ENCODE peak calls at places on chromosomes 4 and X, in five cellular contexts. G is uterus; T is NT2/D1; U is naive thymus-derived CD4-positive, alpha-beta T cell; C is CD4-positive, alpha-beta T cell. V is an unnamed sample. For H3K9me3, the result is how much of the 10 kb centered on the place peaks cover.

GRCh38 chrX:44011505-44011904 is 38.3 kb upstream of the NDP start:
- DNase-seq in G (no peak), T (no peak), U (no peak), C (no peak), V (no peak)

GRCh38 chr4:169079942-169080827 is 70.1 kb upstream of the CBR4 start:
- DNase-seq in G (peak), T (no peak), U (peak), C (no peak), V (no peak)

GRCh38 chr4:54228064-54228527 is 997 bp upstream of the PDGFRA start:
- DNase-seq in G (peak), T (peak), U (peak), C (no peak), V (no peak)

GRCh38 chrX:10450229-10450958 is 170.0 kb downstream of the MID1 start:
- DNase-seq in G (no peak), T (no peak), U (no peak), C (no peak), V (no peak)

GRCh38 chr4:40630335-40631021 is 814 bp upstream of the RBM47 start:
- DNase-seq in G (peak), T (no peak), U (no peak), C (no peak), V (no peak)

GRCh38 chrX:13938053-13938765 is 91.5 kb downstream of the GEMIN8 start:
- DNase-seq in G (no peak), T (no peak), U (no peak), C (no peak), V (no peak)

GRCh38 chr4:140637836-140638235 is 69.1 kb upstream of the UCP1 start:
- DNase-seq in G (no peak), T (no peak), U (no peak), C (no peak), V (no peak)

GRCh38 chrX:148691456-148691855 is 191.0 kb downstream of the AFF2 start:
- DNase-seq in G (no peak), T (no peak), U (no peak), C (no peak), V (no peak)

GRCh38 chr4:96326846-96327245 is 487.0 kb downstream of the PDHA2 start:
- DNase-seq in G (no peak), T (no peak), U (no peak), C (no peak), V (no peak)
- H3K9me3 ChIP-seq in G (under half), T (under half), U (under half), C (under half), V (under half)

GRCh38 chr4:133997440-133997839 is 204.1 kb downstream of the PABPC4L start:
- DNase-seq in G (no peak), T (no peak), U (no peak), C (no peak), V (no peak)
- H3K9me3 ChIP-seq in G (under half), T (under half), U (under half), C (under half), V (under half)

GRCh38 chr4:110632506-110633357 is 9.9 kb upstream of the PITX2 start:
- DNase-seq in G (no peak), T (no peak), U (no peak), C (no peak), V (no peak)

GRCh38 chr4:110633358-110634319 is 10.8 kb upstream of the PITX2 start:
- DNase-seq in G (no peak), T (no peak), U (no peak), C (no peak), V (no peak)

GRCh38 chr4:110629780-110630500 is 7.1 kb upstream of the PITX2 start:
- DNase-seq in G (no peak), T (no peak), U (no peak), C (no peak), V (no peak)

GRCh38 chr4:110630621-110631402 is 7.9 kb upstream of the PITX2 start:
- DNase-seq in G (no peak), T (no peak), U (no peak), C (no peak), V (no peak)

GRCh38 chr4:110631582-110632505 is 9.0 kb upstream of the PITX2 start:
- DNase-seq in G (peak), T (no peak), U (no peak), C (no peak), V (no peak)
- H3K9me3 ChIP-seq in G (under half), T (under half), U (under half), C (under half), V (under half)

DNA sequence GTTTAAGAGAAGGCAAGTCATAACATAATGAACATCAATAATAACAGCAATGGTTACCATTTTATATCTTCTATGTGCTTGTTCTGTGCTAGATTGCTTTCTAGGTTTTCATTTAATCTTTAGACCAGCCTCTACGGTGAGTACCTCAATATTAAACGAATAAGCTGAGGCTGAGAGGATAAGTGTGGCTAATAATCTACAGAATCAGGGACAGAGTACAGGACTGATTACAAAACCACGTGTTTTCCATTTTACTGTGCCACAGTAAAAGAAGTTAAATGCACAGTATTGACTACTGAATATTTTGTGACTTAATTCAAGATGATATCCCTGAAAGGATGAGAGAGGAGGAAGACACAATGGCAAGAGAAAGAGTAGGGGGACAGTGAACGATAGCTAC is 56.3 kb downstream of the HUWE1 start:
- DNase-seq in G (no peak), T (no peak), U (no peak), C (no peak), V (no peak)
- H3K9me3 ChIP-seq in G (under half), T (under half), U (under half), C (under half), V (under half)

GRCh38 chrX:151697537-151697936 is 2.3 kb downstream of the PRRG3 start:
- DNase-seq in G (peak), T (no peak), U (no peak), C (no peak), V (no peak)
- H3K9me3 ChIP-seq in G (under half), T (under half), U (under half), C (under half), V (under half)

GRCh38 chrX:22533898-22534297 is 261.2 kb downstream of the CBLL2 start:
- DNase-seq in G (no peak), T (peak), U (no peak), C (no peak), V (no peak)

GRCh38 chrX:22538581-22538980 is 265.9 kb downstream of the CBLL2 start:
- DNase-seq in G (no peak), T (no peak), U (no peak), C (no peak), V (no peak)

GRCh38 chrX:22534643-22535042 is 261.9 kb downstream of the CBLL2 start:
- DNase-seq in G (peak), T (no peak), U (no peak), C (no peak), V (no peak)
- H3K9me3 ChIP-seq in G (under half), T (under half), U (under half), C (under half), V (under half)

GRCh38 chr4:67019670-67020069 is 525.6 kb downstream of the CENPC start:
- DNase-seq in G (no peak), T (no peak), U (no peak), C (no peak), V (no peak)

GRCh38 chr4:67014592-67014991 is 530.7 kb downstream of the CENPC start:
- DNase-seq in G (no peak), T (peak), U (no peak), C (no peak), V (no peak)

DNA sequence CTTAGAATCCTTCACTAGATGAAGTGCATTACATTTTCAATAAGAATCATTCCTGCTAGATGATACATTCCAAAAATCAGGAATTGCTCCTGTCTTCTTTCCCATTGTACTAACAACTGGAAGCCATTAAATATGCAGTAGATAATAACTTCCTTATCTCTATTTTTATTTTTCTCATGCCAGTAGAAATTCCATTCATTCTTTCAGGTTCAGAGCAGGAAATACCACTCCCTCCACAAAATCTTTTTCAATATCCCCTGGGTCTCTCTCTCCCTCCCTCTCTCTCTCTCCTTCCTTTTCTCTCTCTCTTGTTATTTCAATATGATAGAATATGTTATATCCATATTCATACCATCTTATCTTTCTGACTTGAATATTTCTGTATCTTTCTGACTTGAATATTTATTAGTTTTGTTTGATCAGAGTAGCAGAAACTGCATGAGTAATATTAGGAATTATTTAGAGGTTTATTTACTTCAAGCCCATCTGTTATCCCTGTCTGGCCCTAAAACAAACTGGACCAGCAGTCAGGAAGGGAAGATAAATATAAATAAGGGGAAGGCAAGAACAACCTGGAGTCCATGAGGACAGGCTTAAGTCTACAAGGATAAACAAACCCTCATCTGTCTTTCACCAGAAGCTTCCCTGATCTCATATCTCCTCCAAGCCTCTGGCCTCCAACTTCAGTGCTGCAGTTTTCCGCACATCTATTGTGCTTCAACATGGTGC is 525.1 kb downstream of the CENPC start:
- DNase-seq in G (no peak), T (no peak), U (no peak), C (no peak), V (no peak)
- H3K9me3 ChIP-seq in G (under half), T (under half), U (under half), C (under half), V (under half)

GRCh38 chr4:18366136-18366535 is 344.6 kb upstream of the LCORL start:
- DNase-seq in G (no peak), T (no peak), U (no peak), C (no peak), V (no peak)
- H3K9me3 ChIP-seq in G (under half), T (under half), U (under half), C (under half), V (under half)

GRCh38 chrX:135287266-135287823 is 21.9 kb upstream of the ETDC start:
- DNase-seq in G (no peak), T (no peak), U (no peak), C (no peak), V (no peak)
- H3K9me3 ChIP-seq in G (under half), T (under half), U (under half), C (half or more), V (under half)